ENCODE peak calls at places on chromosomes 16 and 17, in four cellular contexts. One of them, this sample, is unnamed.
A peak's percentile ranks its signal among the peaks of the same experiment; 100 is the strongest.

GRCh38 chr16:30670072-30670824 is 12.0 kb downstream of the FBRS start:
- DNase-seq in breast epithelium: no peak
- DNase-seq in transverse colon: no peak
- DNase-seq in body of pancreas: no peak
- DNase-seq in this sample: no peak

GRCh38 chr17:44235583-44235936 is 16.1 kb upstream of the UBTF start:
- DNase-seq in breast epithelium: no peak
- DNase-seq in transverse colon: no peak
- DNase-seq in body of pancreas: no peak
- DNase-seq in this sample: no peak

GRCh38 chr17:48074322-48075054 is 26.3 kb downstream of the NFE2L1 start:
- DNase-seq in breast epithelium: peak; percentile 63
- DNase-seq in transverse colon: peak; percentile 84
- DNase-seq in body of pancreas: peak; percentile 87
- DNase-seq in this sample: peak; percentile 44

GRCh38 chr17:62648247-62648953 is 20.9 kb downstream of the MRC2 start:
- DNase-seq in breast epithelium: no peak
- DNase-seq in transverse colon: no peak
- DNase-seq in body of pancreas: no peak
- DNase-seq in this sample: no peak

GRCh38 chr17:60525347-60525623 is 757 bp downstream of the APPBP2 start:
- DNase-seq in breast epithelium: no peak
- DNase-seq in transverse colon: no peak
- DNase-seq in body of pancreas: peak; percentile 68
- DNase-seq in this sample: no peak

GRCh38 chr17:29572691-29573557 is 4.4 kb downstream of the TP53I13 start:
- DNase-seq in breast epithelium: peak; percentile 49
- DNase-seq in transverse colon: peak; percentile 53
- DNase-seq in body of pancreas: peak; percentile 63
- DNase-seq in this sample: no peak

GRCh38 chr16:22734313-22734869 is 79.6 kb upstream of the HS3ST2 start:
- DNase-seq in breast epithelium: no peak
- DNase-seq in transverse colon: no peak
- DNase-seq in body of pancreas: no peak
- DNase-seq in this sample: no peak

GRCh38 chr17:80086081-80086480 is 15.3 kb upstream of the GAA start:
- DNase-seq in breast epithelium: no peak
- DNase-seq in transverse colon: no peak
- DNase-seq in body of pancreas: no peak
- DNase-seq in this sample: no peak

GRCh38 chr17:3557768-3558583 is at the start of gene TRPV3:
- DNase-seq in breast epithelium: no peak
- DNase-seq in transverse colon: peak; percentile 84
- DNase-seq in body of pancreas: peak; percentile 47
- DNase-seq in this sample: no peak

GRCh38 chr16:68273459-68273858 is 9.1 kb downstream of the SLC7A6 start:
- DNase-seq in breast epithelium: no peak
- DNase-seq in transverse colon: no peak
- DNase-seq in body of pancreas: no peak
- DNase-seq in this sample: no peak

GRCh38 chr17:8068736-8069586 is 18.6 kb downstream of the ALOX12B start:
- DNase-seq in breast epithelium: no peak
- DNase-seq in transverse colon: peak; percentile 68
- DNase-seq in body of pancreas: no peak
- DNase-seq in this sample: no peak

GRCh38 chr17:48453447-48453846 is 23.4 kb upstream of the SKAP1 start:
- DNase-seq in breast epithelium: no peak
- DNase-seq in transverse colon: no peak
- DNase-seq in body of pancreas: no peak
- DNase-seq in this sample: no peak

GRCh38 chr16:24851700-24852099 is 5.9 kb downstream of the SLC5A11 start:
- DNase-seq in breast epithelium: no peak
- DNase-seq in transverse colon: no peak
- DNase-seq in body of pancreas: no peak
- DNase-seq in this sample: no peak

GRCh38 chr17:62648954-62649294 is 21.5 kb downstream of the MRC2 start:
- DNase-seq in breast epithelium: no peak
- DNase-seq in transverse colon: no peak
- DNase-seq in body of pancreas: no peak
- DNase-seq in this sample: no peak

GRCh38 chr17:82449136-82449882 is 1.2 kb downstream of the CYBC1 start:
- DNase-seq in breast epithelium: no peak
- DNase-seq in transverse colon: peak; percentile 76
- DNase-seq in body of pancreas: peak; percentile 22
- DNase-seq in this sample: no peak

GRCh38 chr16:31138621-31139578 is 3.4 kb upstream of the PRSS8 start:
- DNase-seq in breast epithelium: no peak
- DNase-seq in transverse colon: peak; percentile 91
- DNase-seq in body of pancreas: peak; percentile 92
- DNase-seq in this sample: peak; percentile 64

GRCh38 chr17:610285-610684 is 104.4 kb downstream of the VPS53 start:
- DNase-seq in breast epithelium: no peak
- DNase-seq in transverse colon: no peak
- DNase-seq in body of pancreas: no peak
- DNase-seq in this sample: no peak

GRCh38 chr17:79667746-79668145 is 56.9 kb upstream of the RBFOX3 start:
- DNase-seq in breast epithelium: peak; percentile 15
- DNase-seq in transverse colon: no peak
- DNase-seq in body of pancreas: no peak
- DNase-seq in this sample: no peak

GRCh38 chr17:4955091-4955490 is 4.2 kb downstream of the ENO3 start:
- DNase-seq in breast epithelium: no peak
- DNase-seq in transverse colon: no peak
- DNase-seq in body of pancreas: no peak
- DNase-seq in this sample: no peak

GRCh38 chr16:49494386-49495150 is 121.0 kb downstream of the C16orf78 start:
- DNase-seq in breast epithelium: no peak
- DNase-seq in transverse colon: no peak
- DNase-seq in body of pancreas: no peak
- DNase-seq in this sample: no peak

GRCh38 chr16:566475-567361 is at the start of gene NHLRC4:
- DNase-seq in breast epithelium: peak; percentile 81
- DNase-seq in transverse colon: peak; percentile 78
- DNase-seq in body of pancreas: no peak
- DNase-seq in this sample: no peak

GRCh38 chr16:66324785-66325184 is 41.7 kb upstream of the CDH5 start:
- DNase-seq in breast epithelium: no peak
- DNase-seq in transverse colon: no peak
- DNase-seq in body of pancreas: no peak
- DNase-seq in this sample: no peak

GRCh38 chr17:7511108-7511507 is 26.9 kb downstream of the POLR2A start:
- DNase-seq in breast epithelium: no peak
- DNase-seq in transverse colon: no peak
- DNase-seq in body of pancreas: no peak
- DNase-seq in this sample: no peak

GRCh38 chr17:35744830-35745229 is 8.2 kb downstream of the GAS2L2 start:
- DNase-seq in breast epithelium: no peak
- DNase-seq in transverse colon: no peak
- DNase-seq in body of pancreas: no peak
- DNase-seq in this sample: no peak

GRCh38 chr16:71185366-71185765 is 45.2 kb downstream of the HYDIN start:
- DNase-seq in breast epithelium: no peak
- DNase-seq in transverse colon: no peak
- DNase-seq in body of pancreas: no peak
- DNase-seq in this sample: no peak

DNA sequence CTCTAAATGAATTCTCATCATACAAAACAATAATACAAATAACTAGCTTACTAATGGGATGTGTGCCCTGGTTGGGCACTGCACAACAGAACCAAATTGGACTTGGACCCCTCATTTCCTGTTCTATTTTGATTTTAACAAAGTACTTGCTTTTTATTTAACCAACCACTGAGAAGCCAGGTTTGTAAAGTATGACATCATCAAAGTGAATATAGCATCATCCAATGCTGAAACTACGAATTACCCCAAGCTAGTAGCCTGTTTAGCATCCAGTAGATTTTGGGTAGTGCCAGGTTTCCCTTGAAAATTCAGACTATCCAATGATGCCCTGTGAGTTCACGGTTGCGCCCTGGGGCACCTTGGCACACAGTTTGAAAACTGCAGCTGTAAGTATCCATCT is 51.0 kb downstream of the HYDIN start:
- DNase-seq in breast epithelium: no peak
- DNase-seq in transverse colon: no peak
- DNase-seq in body of pancreas: no peak
- DNase-seq in this sample: no peak
- H3K4me3 ChIP-seq in breast epithelium: no peak overlapping the region
- H3K4me3 ChIP-seq in transverse colon: no peak overlapping the region
- H3K4me3 ChIP-seq in body of pancreas: no peak overlapping the region
- H3K4me3 ChIP-seq in this sample: no peak overlapping the region

GRCh38 chr17:81258292-81258691 is 19.2 kb downstream of the NDUFAF8 start:
- DNase-seq in breast epithelium: no peak
- DNase-seq in transverse colon: no peak
- DNase-seq in body of pancreas: no peak
- DNase-seq in this sample: no peak
- H3K27ac ChIP-seq in breast epithelium: no peak overlapping the region
- H3K27ac ChIP-seq in transverse colon: no peak overlapping the region
- H3K27ac ChIP-seq in body of pancreas: no peak overlapping the region
- H3K27ac ChIP-seq in this sample: no peak overlapping the region

GRCh38 chr17:17403899-17404576 is 72.8 kb upstream of the MED9 start:
- DNase-seq in breast epithelium: no peak
- DNase-seq in transverse colon: peak; percentile 45
- DNase-seq in body of pancreas: no peak
- DNase-seq in this sample: no peak
- H3K4me3 ChIP-seq in breast epithelium: no peak overlapping the region
- H3K4me3 ChIP-seq in transverse colon: no peak overlapping the region
- H3K4me3 ChIP-seq in body of pancreas: no peak overlapping the region
- H3K4me3 ChIP-seq in this sample: no peak overlapping the region

DNA sequence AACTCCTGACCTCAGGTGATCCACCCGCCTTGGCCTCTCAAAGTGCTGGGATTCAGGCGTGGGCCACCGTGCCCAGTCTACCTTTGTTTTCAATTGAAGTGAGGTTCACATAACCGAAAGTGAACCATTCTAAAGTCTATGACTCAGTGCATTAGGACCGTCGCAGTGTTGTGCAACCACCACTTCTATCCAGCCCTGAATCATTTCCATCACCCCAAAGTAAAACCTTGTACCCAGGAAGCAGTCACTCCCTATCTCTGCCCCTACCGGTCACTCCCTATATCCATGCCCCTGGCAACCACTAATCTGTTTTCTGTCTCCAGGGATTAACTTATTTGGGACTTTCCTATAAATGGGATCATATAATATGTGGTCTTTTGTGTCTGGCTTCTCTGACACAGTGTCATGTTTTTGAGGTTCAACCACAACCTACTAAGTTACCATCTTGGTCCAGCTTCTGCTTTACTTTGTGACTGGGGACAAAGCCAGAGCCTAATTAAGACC is 28.3 kb upstream of the CDC42EP4 start:
- DNase-seq in breast epithelium: no peak
- DNase-seq in transverse colon: peak; percentile 32
- DNase-seq in body of pancreas: no peak
- DNase-seq in this sample: no peak
- H3K27ac ChIP-seq in breast epithelium: peak overlapping the region; percentile 79
- H3K27ac ChIP-seq in transverse colon: peak overlapping the region; percentile 57
- H3K27ac ChIP-seq in body of pancreas: peak overlapping the region; percentile 61
- H3K27ac ChIP-seq in this sample: peak overlapping the region; percentile 88

GRCh38 chr17:2150871-2151270 is 96.0 kb downstream of the HIC1 start:
- DNase-seq in breast epithelium: no peak
- DNase-seq in transverse colon: no peak
- DNase-seq in body of pancreas: no peak
- DNase-seq in this sample: no peak
- H3K4me3 ChIP-seq in breast epithelium: no peak overlapping the region
- H3K4me3 ChIP-seq in transverse colon: no peak overlapping the region
- H3K4me3 ChIP-seq in body of pancreas: no peak overlapping the region
- H3K4me3 ChIP-seq in this sample: no peak overlapping the region

DNA sequence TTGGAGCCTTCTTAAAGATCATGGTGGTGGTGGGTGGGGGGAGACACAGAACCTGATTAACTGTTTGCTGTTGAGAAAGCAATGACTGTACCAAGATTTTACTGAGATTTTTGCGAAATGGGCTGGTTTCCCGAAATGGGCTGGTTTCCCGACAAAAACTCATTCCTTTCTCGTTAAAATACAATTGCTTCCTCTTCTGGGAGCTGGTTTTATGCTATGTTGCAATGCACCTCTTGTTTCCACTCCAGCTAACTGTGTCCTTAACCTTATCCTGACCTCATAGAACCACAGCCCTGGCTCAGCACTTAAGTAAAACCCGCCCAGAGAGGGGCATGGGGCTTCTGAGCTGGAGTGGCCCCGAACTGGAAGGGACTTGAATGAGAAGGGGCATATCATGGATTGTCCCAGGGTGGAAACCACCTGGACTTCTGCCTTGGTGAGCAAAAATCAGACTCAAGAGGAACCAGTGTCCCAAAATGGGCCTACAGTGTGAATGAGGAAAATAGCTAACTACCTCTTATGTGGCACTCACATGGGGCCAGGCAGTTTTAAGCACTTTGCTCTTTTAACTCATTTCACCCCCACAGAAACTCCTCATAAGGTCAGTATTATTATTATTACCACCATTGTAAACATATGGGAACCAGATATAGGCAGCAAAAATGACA is 20.8 kb downstream of the FAM20A start:
- DNase-seq in breast epithelium: no peak
- DNase-seq in transverse colon: no peak
- DNase-seq in body of pancreas: no peak
- DNase-seq in this sample: no peak
- H3K27ac ChIP-seq in breast epithelium: peak overlapping the region; percentile 72
- H3K27ac ChIP-seq in transverse colon: peak overlapping the region; percentile 20
- H3K27ac ChIP-seq in body of pancreas: peak overlapping the region; percentile 49
- H3K27ac ChIP-seq in this sample: peak overlapping the region; percentile 5

GRCh38 chr17:27647755-27648154 is 16.8 kb downstream of the LGALS9 start:
- DNase-seq in breast epithelium: no peak
- DNase-seq in transverse colon: peak; percentile 84
- DNase-seq in body of pancreas: no peak
- DNase-seq in this sample: no peak
- H3K4me3 ChIP-seq in breast epithelium: no peak overlapping the region
- H3K4me3 ChIP-seq in transverse colon: no peak overlapping the region
- H3K4me3 ChIP-seq in body of pancreas: no peak overlapping the region
- H3K4me3 ChIP-seq in this sample: no peak overlapping the region

GRCh38 chr16:72857841-72858594 is 189.9 kb downstream of the ZFHX3 start:
- DNase-seq in breast epithelium: no peak
- DNase-seq in transverse colon: no peak
- DNase-seq in body of pancreas: no peak
- DNase-seq in this sample: no peak

GRCh38 chr16:72850863-72851262 is 197.1 kb downstream of the ZFHX3 start:
- DNase-seq in breast epithelium: no peak
- DNase-seq in transverse colon: no peak
- DNase-seq in body of pancreas: no peak
- DNase-seq in this sample: peak; percentile 51

GRCh38 chr16:72856797-72857196 is 191.1 kb downstream of the ZFHX3 start:
- DNase-seq in breast epithelium: no peak
- DNase-seq in transverse colon: no peak
- DNase-seq in body of pancreas: no peak
- DNase-seq in this sample: no peak

GRCh38 chr16:72853575-72853974 is 194.4 kb downstream of the ZFHX3 start:
- DNase-seq in breast epithelium: no peak
- DNase-seq in transverse colon: no peak
- DNase-seq in body of pancreas: no peak
- DNase-seq in this sample: no peak

GRCh38 chr16:72854537-72854936 is 193.4 kb downstream of the ZFHX3 start:
- DNase-seq in breast epithelium: no peak
- DNase-seq in transverse colon: no peak
- DNase-seq in body of pancreas: no peak
- DNase-seq in this sample: no peak
- H3K27ac ChIP-seq in breast epithelium: no peak overlapping the region
- H3K27ac ChIP-seq in transverse colon: no peak overlapping the region
- H3K27ac ChIP-seq in body of pancreas: no peak overlapping the region
- H3K27ac ChIP-seq in this sample: peak overlapping the region; percentile 98

GRCh38 chr16:57544129-57544653 is 1.7 kb downstream of the ADGRG5 start:
- DNase-seq in breast epithelium: peak; percentile 27
- DNase-seq in transverse colon: peak; percentile 57
- DNase-seq in body of pancreas: no peak
- DNase-seq in this sample: no peak
- H3K4me3 ChIP-seq in breast epithelium: no peak overlapping the region
- H3K4me3 ChIP-seq in transverse colon: no peak overlapping the region
- H3K4me3 ChIP-seq in body of pancreas: no peak overlapping the region
- H3K4me3 ChIP-seq in this sample: no peak overlapping the region

This sample was measured in thoracic aorta.